ENCODE peak calls at places on chromosomes 3 and 15, in four cellular contexts. One of them, this sample, is unnamed.

GRCh38 chr3:10945683-10946287 is 46.8 kb upstream of the SLC6A1 start:
- DNase-seq in NB4: peak
- DNase-seq in Calu3: peak
- DNase-seq in fibroblast of the aortic adventitia: peak
- DNase-seq in this sample: no peak

GRCh38 chr15:89017370-89018066 is 70.7 kb upstream of the ABHD2 start:
- DNase-seq in NB4: peak
- DNase-seq in Calu3: peak
- DNase-seq in fibroblast of the aortic adventitia: peak
- DNase-seq in this sample: peak

GRCh38 chr3:50194128-50194902 is 2.9 kb downstream of the GNAT1 start:
- DNase-seq in NB4: peak
- DNase-seq in Calu3: peak
- DNase-seq in fibroblast of the aortic adventitia: peak
- DNase-seq in this sample: no peak

GRCh38 chr15:28021281-28022039 is 77.7 kb downstream of the OCA2 start:
- DNase-seq in NB4: peak
- DNase-seq in Calu3: peak
- DNase-seq in fibroblast of the aortic adventitia: no peak
- DNase-seq in this sample: peak

GRCh38 chr15:100096700-100097099 is 245.1 kb downstream of the ADAMTS17 start:
- DNase-seq in NB4: no peak
- DNase-seq in Calu3: no peak
- DNase-seq in fibroblast of the aortic adventitia: no peak
- DNase-seq in this sample: peak

GRCh38 chr3:23041918-23042696 is 161.0 kb upstream of the UBE2E2 start:
- DNase-seq in NB4: no peak
- DNase-seq in Calu3: peak
- DNase-seq in fibroblast of the aortic adventitia: peak
- DNase-seq in this sample: no peak

GRCh38 chr3:193788189-193788946 is 195.4 kb downstream of the OPA1 start:
- DNase-seq in NB4: peak
- DNase-seq in Calu3: peak
- DNase-seq in fibroblast of the aortic adventitia: peak
- DNase-seq in this sample: no peak

GRCh38 chr15:31373096-31373865 is 46.6 kb downstream of the KLF13 start:
- DNase-seq in NB4: no peak
- DNase-seq in Calu3: no peak
- DNase-seq in fibroblast of the aortic adventitia: no peak
- DNase-seq in this sample: no peak

GRCh38 chr15:97026781-97027180 is 696.3 kb downstream of the NR2F2 start:
- DNase-seq in NB4: no peak
- DNase-seq in Calu3: no peak
- DNase-seq in fibroblast of the aortic adventitia: no peak
- DNase-seq in this sample: no peak

GRCh38 chr3:182045721-182046120 is 334.0 kb downstream of the SOX2 start:
- DNase-seq in NB4: no peak
- DNase-seq in Calu3: no peak
- DNase-seq in fibroblast of the aortic adventitia: no peak
- DNase-seq in this sample: no peak

GRCh38 chr3:108250626-108251025 is 28.4 kb upstream of the IFT57 start:
- DNase-seq in NB4: peak
- DNase-seq in Calu3: no peak
- DNase-seq in fibroblast of the aortic adventitia: peak
- DNase-seq in this sample: no peak

GRCh38 chr3:119304201-119304713 is 10.1 kb downstream of the ARHGAP31 start:
- DNase-seq in NB4: no peak
- DNase-seq in Calu3: no peak
- DNase-seq in fibroblast of the aortic adventitia: peak
- DNase-seq in this sample: no peak

GRCh38 chr3:172606021-172606420 is 82.8 kb upstream of the TNFSF10 start:
- DNase-seq in NB4: no peak
- DNase-seq in Calu3: no peak
- DNase-seq in fibroblast of the aortic adventitia: no peak
- DNase-seq in this sample: no peak

GRCh38 chr15:93997071-93997658 is 234.2 kb upstream of the MCTP2 start:
- DNase-seq in NB4: peak
- DNase-seq in Calu3: peak
- DNase-seq in fibroblast of the aortic adventitia: peak
- DNase-seq in this sample: no peak

GRCh38 chr15:55695432-55695831 is 47.5 kb downstream of the PRTG start:
- DNase-seq in NB4: no peak
- DNase-seq in Calu3: no peak
- DNase-seq in fibroblast of the aortic adventitia: no peak
- DNase-seq in this sample: no peak

GRCh38 chr15:57160823-57161560 is 215.3 kb upstream of the CGNL1 start:
- DNase-seq in NB4: no peak
- DNase-seq in Calu3: no peak
- DNase-seq in fibroblast of the aortic adventitia: no peak
- DNase-seq in this sample: no peak

GRCh38 chr3:15726881-15727280 is 70.9 kb downstream of the ANKRD28 start:
- DNase-seq in NB4: no peak
- DNase-seq in Calu3: no peak
- DNase-seq in fibroblast of the aortic adventitia: no peak
- DNase-seq in this sample: no peak

GRCh38 chr15:33987444-33987843 is 19.1 kb downstream of the CHRM5 start:
- DNase-seq in NB4: no peak
- DNase-seq in Calu3: no peak
- DNase-seq in fibroblast of the aortic adventitia: no peak
- DNase-seq in this sample: no peak
- TF ChIP-seq CTCF in NB4: no peak
- TF ChIP-seq CTCF in Calu3: no peak
- TF ChIP-seq CTCF in fibroblast of the aortic adventitia: no peak
- TF ChIP-seq CTCF in this sample: no peak

GRCh38 chr3:127590593-127591477 is at the start of gene TPRA1:
- DNase-seq in NB4: peak
- DNase-seq in Calu3: peak
- DNase-seq in fibroblast of the aortic adventitia: peak
- DNase-seq in this sample: peak
- TF ChIP-seq CTCF in NB4: peak
- TF ChIP-seq CTCF in Calu3: no peak
- TF ChIP-seq CTCF in fibroblast of the aortic adventitia: no peak
- TF ChIP-seq CTCF in this sample: peak

DNA sequence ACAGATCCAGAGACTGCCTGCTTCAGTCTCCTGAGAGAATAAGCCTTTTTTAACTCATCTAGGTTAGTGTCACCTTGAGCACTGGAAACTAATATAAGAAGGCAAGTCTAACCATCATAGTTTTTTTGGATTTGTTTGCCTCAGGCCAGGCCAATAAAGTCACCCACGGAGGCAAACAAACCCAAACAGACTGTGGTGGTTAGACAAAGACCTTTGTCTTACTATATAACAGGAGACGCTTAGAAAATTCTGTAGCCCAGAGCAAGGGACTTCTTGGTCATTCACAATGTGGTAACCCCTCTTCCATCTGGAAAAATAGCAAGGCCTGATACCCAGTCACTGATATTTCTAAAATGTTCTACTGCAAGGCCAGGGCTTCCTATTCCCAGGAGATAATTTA is 45.3 kb upstream of the PPP2R3A start:
- DNase-seq in NB4: no peak
- DNase-seq in Calu3: no peak
- DNase-seq in fibroblast of the aortic adventitia: no peak
- DNase-seq in this sample: no peak
- TF ChIP-seq CTCF in NB4: no peak
- TF ChIP-seq CTCF in Calu3: no peak
- TF ChIP-seq CTCF in fibroblast of the aortic adventitia: no peak
- TF ChIP-seq CTCF in this sample: no peak

GRCh38 chr3:24498391-24498790 is 3.7 kb upstream of the THRB start:
- DNase-seq in NB4: no peak
- DNase-seq in Calu3: no peak
- DNase-seq in fibroblast of the aortic adventitia: no peak
- DNase-seq in this sample: no peak

GRCh38 chr3:24497942-24498341 is 3.3 kb upstream of the THRB start:
- DNase-seq in NB4: no peak
- DNase-seq in Calu3: no peak
- DNase-seq in fibroblast of the aortic adventitia: no peak
- DNase-seq in this sample: no peak

GRCh38 chr3:24498796-24499195 is 4.1 kb upstream of the THRB start:
- DNase-seq in NB4: no peak
- DNase-seq in Calu3: no peak
- DNase-seq in fibroblast of the aortic adventitia: no peak
- DNase-seq in this sample: no peak

GRCh38 chr3:24495334-24495994 is 814 bp upstream of the THRB start:
- DNase-seq in NB4: no peak
- DNase-seq in Calu3: peak
- DNase-seq in fibroblast of the aortic adventitia: no peak
- DNase-seq in this sample: no peak

DNA sequence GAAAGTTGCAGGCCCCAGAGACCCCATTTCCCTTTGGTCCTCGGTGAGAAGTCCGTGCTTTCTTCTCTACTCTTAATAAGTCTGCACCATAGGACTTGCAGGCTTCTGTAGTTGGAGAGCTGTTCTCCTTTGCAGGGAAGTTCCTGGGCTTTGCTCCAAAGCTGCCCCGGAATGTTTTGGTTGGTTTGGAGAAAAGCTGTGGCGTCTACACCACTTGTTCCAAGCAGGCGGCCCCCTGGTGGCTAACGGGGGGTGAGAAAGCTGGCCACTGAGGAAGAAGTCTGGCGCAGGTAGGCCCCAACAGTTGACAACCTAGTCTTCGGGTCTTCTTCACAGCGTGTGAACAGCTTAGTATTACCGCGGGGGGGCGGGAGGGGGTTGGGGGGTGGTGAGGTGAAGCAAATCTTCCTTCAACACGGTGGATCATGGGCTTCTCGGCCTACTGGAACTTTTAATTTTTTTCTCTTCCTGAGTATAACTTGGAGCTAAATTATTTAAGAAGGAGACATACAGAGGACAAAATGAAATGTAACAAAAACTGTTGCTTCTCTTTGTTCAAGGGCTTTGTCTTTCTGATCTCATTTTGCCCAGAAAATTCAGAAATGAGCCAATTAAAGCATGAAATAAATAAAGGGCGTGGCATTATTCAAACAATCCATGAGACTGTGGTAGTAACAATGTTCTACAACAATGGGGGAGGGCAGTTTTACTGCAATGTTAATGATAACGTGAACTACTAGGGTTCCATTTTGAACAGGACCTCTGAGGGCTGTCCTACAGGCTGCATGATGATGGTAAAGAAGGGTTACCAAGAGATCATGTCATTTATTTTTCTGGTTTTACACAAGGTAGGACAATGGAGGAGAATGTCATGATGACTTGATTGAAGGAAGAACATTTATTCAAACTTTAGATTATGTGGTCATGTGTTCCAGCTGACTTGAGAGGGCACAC is 2.2 kb upstream of the THRB start:
- DNase-seq in NB4: peak
- DNase-seq in Calu3: peak
- DNase-seq in fibroblast of the aortic adventitia: peak
- DNase-seq in this sample: no peak
- TF ChIP-seq CTCF in NB4: peak
- TF ChIP-seq CTCF in Calu3: peak
- TF ChIP-seq CTCF in fibroblast of the aortic adventitia: peak
- TF ChIP-seq CTCF in this sample: peak

DNA sequence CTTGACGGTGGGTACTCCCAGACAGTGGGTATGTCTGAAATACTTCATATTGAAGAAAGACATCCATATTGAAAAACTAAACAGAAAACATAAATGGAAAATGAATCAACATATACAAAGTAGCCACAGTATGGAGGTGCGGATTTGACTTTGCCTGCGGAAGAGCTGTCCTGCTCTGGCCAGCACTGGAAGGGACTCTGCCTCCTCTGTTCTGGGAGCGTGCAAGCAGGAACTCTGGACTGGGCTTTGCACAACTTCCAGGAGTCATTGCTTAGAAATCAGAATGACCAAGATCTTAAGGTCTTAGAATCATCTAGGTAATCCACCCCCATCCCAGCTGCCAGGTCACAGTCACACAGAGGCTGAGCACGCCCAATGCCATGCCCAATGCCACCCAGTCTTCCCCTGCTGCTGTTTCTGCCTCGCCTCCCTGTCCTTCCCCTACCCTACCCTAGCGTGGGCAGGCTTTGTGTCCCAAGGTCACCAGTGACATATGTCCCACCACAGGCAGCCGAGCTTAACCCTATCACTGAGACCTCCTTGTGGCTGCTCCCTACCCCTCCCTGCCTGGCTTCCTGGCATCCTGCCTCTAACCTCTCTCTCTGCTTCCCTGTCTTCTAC is 36.3 kb downstream of the CDC25A start:
- DNase-seq in NB4: no peak
- DNase-seq in Calu3: no peak
- DNase-seq in fibroblast of the aortic adventitia: no peak
- DNase-seq in this sample: no peak
- TF ChIP-seq CTCF in NB4: no peak
- TF ChIP-seq CTCF in Calu3: no peak
- TF ChIP-seq CTCF in fibroblast of the aortic adventitia: no peak
- TF ChIP-seq CTCF in this sample: no peak

This sample was measured in osteocyte.